ENCODE peak calls at places on chromosomes 3 and 15, in six cellular contexts. W, A, E, K, L and N are unnamed samples.
A peak's percentile ranks its signal among the peaks of the same experiment; 100 is the strongest.

GRCh38 chr15:78950906-78951840 is 6.3 kb upstream of the CTSH start:
- DNase-seq in W (no peak), A (no peak), E (peak; percentile 54), K (peak; percentile 48), L (no peak), N (peak; percentile 60)

GRCh38 chr15:62287066-62287857 is 122.2 kb upstream of the C2CD4B start:
- DNase-seq in W (no peak), A (no peak), E (no peak), K (peak; percentile 18), L (no peak), N (no peak)

GRCh38 chr3:133259767-133260166 is 140.1 kb upstream of the BFSP2 start:
- DNase-seq in W (no peak), A (no peak), E (no peak), K (no peak), L (no peak), N (no peak)

GRCh38 chr3:28576590-28577220 is 228.1 kb upstream of the AZI2 start:
- DNase-seq in W (peak; percentile 29), A (no peak), E (no peak), K (no peak), L (peak; percentile 55), N (no peak)

GRCh38 chr15:38587214-38587613 is 22.6 kb upstream of the RASGRP1 start:
- DNase-seq in W (no peak), A (no peak), E (no peak), K (no peak), L (no peak), N (no peak)

GRCh38 chr15:101062063-101062462 is 142.9 kb downstream of the LRRK1 start:
- DNase-seq in W (peak; percentile 14), A (no peak), E (no peak), K (no peak), L (no peak), N (no peak)

GRCh38 chr15:92797168-92798052 is 102.7 kb upstream of the CHD2 start:
- DNase-seq in W (no peak), A (peak; percentile 52), E (peak; percentile 91), K (peak; percentile 81), L (peak; percentile 89), N (peak; percentile 94)

GRCh38 chr15:90873998-90874605 is 5.7 kb downstream of the FURIN start:
- DNase-seq in W (peak; percentile 62), A (peak; percentile 60), E (peak; percentile 85), K (no peak), L (peak; percentile 61), N (peak; percentile 49)

GRCh38 chr3:29447946-29448632 is 167.2 kb downstream of the RBMS3 start:
- DNase-seq in W (no peak), A (no peak), E (no peak), K (no peak), L (peak; percentile 28), N (no peak)

GRCh38 chr15:82132742-82133141 is 86.9 kb upstream of the MEX3B start:
- DNase-seq in W (no peak), A (no peak), E (no peak), K (peak; percentile 93), L (no peak), N (peak; percentile 90)

GRCh38 chr3:174101244-174101643 is 703.7 kb downstream of the NLGN1 start:
- DNase-seq in W (no peak), A (no peak), E (no peak), K (peak; percentile 69), L (no peak), N (peak; percentile 55)

GRCh38 chr3:114770874-114771273 is 376.2 kb downstream of the ZBTB20 start:
- DNase-seq in W (no peak), A (no peak), E (no peak), K (peak; percentile 73), L (no peak), N (peak; percentile 50)

GRCh38 chr15:42062284-42062806 is 32.0 kb downstream of the PLA2G4D start:
- DNase-seq in W (no peak), A (no peak), E (no peak), K (no peak), L (no peak), N (no peak)

GRCh38 chr3:13022348-13023250 is 50.6 kb downstream of the IQSEC1 start:
- DNase-seq in W (peak; percentile 76), A (no peak), E (peak; percentile 81), K (peak; percentile 89), L (peak; percentile 87), N (peak; percentile 75)

GRCh38 chr3:114904633-114905032 is 242.5 kb downstream of the ZBTB20 start:
- DNase-seq in W (no peak), A (no peak), E (no peak), K (no peak), L (no peak), N (no peak)

GRCh38 chr3:133014325-133014724 is 23.9 kb upstream of the TMEM108 start:
- DNase-seq in W (no peak), A (no peak), E (no peak), K (no peak), L (no peak), N (no peak)

GRCh38 chr15:90388462-90389182 is 580 bp downstream of the IQGAP1 start:
- DNase-seq in W (peak; percentile 50), A (peak; percentile 63), E (peak; percentile 68), K (peak; percentile 41), L (peak; percentile 73), N (peak; percentile 59)

GRCh38 chr3:171116365-171116764 is 89.8 kb upstream of the SLC2A2 start:
- DNase-seq in W (no peak), A (no peak), E (no peak), K (no peak), L (no peak), N (peak; percentile 57)

GRCh38 chr3:12370758-12371157 is 81.9 kb downstream of the PPARG start:
- DNase-seq in W (peak; percentile 28), A (no peak), E (peak; percentile 25), K (peak; percentile 36), L (peak; percentile 24), N (peak; percentile 88)

GRCh38 chr15:55031732-55032131 is 165.0 kb downstream of the RSL24D1 start:
- DNase-seq in W (no peak), A (no peak), E (no peak), K (no peak), L (no peak), N (no peak)

GRCh38 chr3:48407542-48408099 is 22.3 kb downstream of the PLXNB1 start:
- DNase-seq in W (no peak), A (no peak), E (no peak), K (no peak), L (no peak), N (no peak)

GRCh38 chr3:124410471-124410870 is 319.8 kb upstream of the UMPS start:
- DNase-seq in W (no peak), A (no peak), E (no peak), K (peak; percentile 47), L (no peak), N (peak; percentile 22)

GRCh38 chr3:122966045-122966444 is 61.5 kb downstream of the SEMA5B start:
- DNase-seq in W (no peak), A (no peak), E (no peak), K (no peak), L (no peak), N (no peak)

DNA sequence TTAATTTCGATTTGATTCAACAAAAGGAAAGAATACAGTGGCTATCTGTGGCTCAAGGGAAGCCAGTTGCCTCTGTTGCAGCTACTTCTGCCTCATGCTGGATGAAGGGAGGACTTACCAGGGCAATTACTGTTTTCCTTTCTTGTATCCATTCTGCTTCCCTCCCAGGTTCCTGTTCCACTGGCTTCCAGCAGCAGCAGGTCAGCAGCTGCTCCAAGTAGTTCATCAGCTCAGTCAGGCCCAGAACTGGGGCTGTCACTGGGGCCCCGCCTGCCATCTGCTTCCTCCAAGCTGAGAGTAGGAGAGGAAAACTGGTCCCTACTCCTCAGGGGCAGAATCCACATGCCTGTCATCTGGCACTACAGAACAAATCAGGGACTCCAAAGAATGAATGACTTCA is 48.6 kb upstream of the ULK4 start:
- DNase-seq in W (no peak), A (no peak), E (no peak), K (no peak), L (peak; percentile 9), N (no peak)
- H2AFZ ChIP-seq in W (no peak overlapping the region), A (peak overlapping the region; percentile 14), E (no peak overlapping the region), K (no peak overlapping the region), L (no peak overlapping the region), N (no peak overlapping the region)

GRCh38 chr15:45587861-45588170 is 637 bp downstream of the BLOC1S6 start:
- DNase-seq in W (no peak), A (no peak), E (no peak), K (no peak), L (peak; percentile 51), N (no peak)
- H3K4me2 ChIP-seq in W (peak overlapping the region; percentile 98), A (peak overlapping the region; percentile 90), E (peak overlapping the region; percentile 88), K (peak overlapping the region; percentile 88), L (peak overlapping the region; percentile 95), N (peak overlapping the region; percentile 96)

GRCh38 chr3:145963111-145963510 is 197.9 kb downstream of the PLOD2 start:
- DNase-seq in W (no peak), A (no peak), E (no peak), K (no peak), L (no peak), N (no peak)

GRCh38 chr3:145959457-145960088 is 201.4 kb downstream of the PLOD2 start:
- DNase-seq in W (no peak), A (no peak), E (no peak), K (no peak), L (no peak), N (no peak)
- H2AFZ ChIP-seq in W (no peak overlapping the region), A (no peak overlapping the region), E (no peak overlapping the region), K (no peak overlapping the region), L (no peak overlapping the region), N (no peak overlapping the region)

GRCh38 chr15:58471341-58471740 is 39.5 kb downstream of the LIPC start:
- DNase-seq in W (no peak), A (no peak), E (no peak), K (no peak), L (no peak), N (no peak)

GRCh38 chr15:58473720-58474119 is 41.9 kb downstream of the LIPC start:
- DNase-seq in W (no peak), A (no peak), E (peak; percentile 48), K (peak; percentile 89), L (no peak), N (peak; percentile 73)

GRCh38 chr15:58472821-58473581 is 41.2 kb downstream of the LIPC start:
- DNase-seq in W (no peak), A (no peak), E (no peak), K (peak; percentile 53), L (no peak), N (peak; percentile 33)

GRCh38 chr15:58469432-58470353 is 37.9 kb downstream of the LIPC start:
- DNase-seq in W (peak; percentile 47), A (no peak), E (peak; percentile 70), K (peak; percentile 97), L (peak; percentile 30), N (peak; percentile 91)

DNA sequence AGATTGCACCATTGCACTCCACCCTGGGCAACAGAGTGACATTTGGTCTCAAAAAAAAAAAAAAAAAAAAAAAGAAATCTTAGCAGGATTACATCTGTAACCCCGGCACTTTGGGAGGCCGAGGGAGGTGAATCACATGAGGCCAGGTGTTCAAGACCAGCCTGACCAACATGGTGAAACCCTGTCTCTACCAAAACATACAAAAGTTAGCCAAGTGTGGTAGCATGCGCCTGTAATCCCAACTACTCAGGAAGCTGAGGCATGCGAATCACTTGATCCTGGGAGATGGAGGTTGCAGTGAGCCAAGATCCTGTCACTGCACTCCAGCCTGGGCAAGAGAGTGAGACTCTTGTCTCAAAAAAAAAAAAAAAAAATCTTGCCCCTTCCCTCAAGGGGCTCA is 40.4 kb downstream of the LIPC start:
- DNase-seq in W (no peak), A (no peak), E (no peak), K (no peak), L (no peak), N (no peak)
- H3K4me2 ChIP-seq in W (no peak overlapping the region), A (no peak overlapping the region), E (no peak overlapping the region), K (no peak overlapping the region), L (no peak overlapping the region), N (no peak overlapping the region)